ENCODE peak calls at places on chromosomes 12 and 14, in ten cellular contexts. R is iris pigment epithelial cell; K is activated CD4-positive, CD25-positive, alpha-beta regulatory T cell; U is stimulated activated CD8-positive, alpha-beta memory T cell treated with anti-CD3 and anti-CD28 coated beads, Interleukin-15, amount 100 ng/mL, for 24 hours; L is HEK293T; Q is cardiac fibroblast; M is AG20443; P is activated CD8-positive, alpha-beta T cell treated with anti-CD3 and anti-CD28 coated beads for 36 hours; S is T-cell; Z is foreskin fibroblast. O is an unnamed sample.
A peak's percentile ranks its signal among the peaks of the same experiment; 100 is the strongest.

GRCh38 chr14:95204705-95205104 is 47.4 kb upstream of the DICER1 start:
- DNase-seq in U (no peak), Q (no peak), S (no peak), P (no peak), Z (no peak), R (no peak), M (no peak), L (no peak), K (no peak), O (no peak)

GRCh38 chr12:106446429-106447092 is 89.0 kb downstream of the POLR3B start:
- DNase-seq in Z (no peak), Q (no peak), R (no peak), M (no peak), L (no peak), U (no peak), S (no peak), K (no peak), P (no peak), O (no peak)

GRCh38 chr12:64610092-64610659 is at the start of gene RASSF3:
- DNase-seq in L (peak; percentile 66), K (peak; percentile 51), R (peak; percentile 77), P (peak; percentile 77), M (peak; percentile 85), U (peak; percentile 53), Q (peak; percentile 79), Z (peak; percentile 78), S (peak; percentile 59), O (peak; percentile 16)

GRCh38 chr12:46825526-46826414 is at the start of gene SLC38A4:
- DNase-seq in Q (peak; percentile 53), Z (peak; percentile 72), K (no peak), S (no peak), P (no peak), L (peak; percentile 57), R (peak; percentile 44), U (no peak), M (peak; percentile 78), O (no peak)

GRCh38 chr12:4809013-4809448 is 88.8 kb downstream of the GALNT8 start:
- DNase-seq in S (no peak), K (no peak), Z (no peak), U (no peak), L (peak; percentile 49), M (no peak), R (no peak), P (no peak), Q (no peak), O (no peak)

GRCh38 chr12:67426067-67426466 is 156.9 kb downstream of the CAND1 start:
- DNase-seq in M (peak; percentile 21), S (no peak), Z (peak; percentile 87), R (peak; percentile 85), K (no peak), P (no peak), U (no peak), L (peak; percentile 42), Q (peak; percentile 70), O (peak; percentile 75)

GRCh38 chr12:65526311-65526710 is 247.8 kb downstream of the MSRB3 start:
- DNase-seq in U (no peak), K (no peak), P (no peak), M (peak; percentile 29), L (no peak), Q (no peak), R (no peak), Z (peak; percentile 61), S (no peak), O (no peak)

GRCh38 chr14:21917699-21918436 is 244.2 kb upstream of the OR4E1 start:
- DNase-seq in K (peak; percentile 33), R (peak; percentile 67), L (peak; percentile 45), Z (peak; percentile 23), P (peak; percentile 81), U (no peak), M (peak; percentile 39), S (peak; percentile 54), Q (peak; percentile 63), O (peak; percentile 65)

GRCh38 chr12:42213954-42214426 is 24.1 kb downstream of the YAF2 start:
- DNase-seq in Q (peak; percentile 92), S (no peak), M (no peak), R (peak; percentile 81), K (no peak), L (no peak), P (no peak), U (no peak), Z (peak; percentile 56), O (peak; percentile 10)

GRCh38 chr14:80055226-80055625 is 156.1 kb downstream of the DIO2 start:
- DNase-seq in U (no peak), Z (peak; percentile 7), L (no peak), M (peak; percentile 10), S (no peak), Q (no peak), R (peak; percentile 39), P (no peak), K (no peak), O (peak; percentile 54)

GRCh38 chr12:99611590-99611989 is 36.0 kb upstream of the GARIN6 start:
- DNase-seq in S (no peak), M (no peak), Z (no peak), U (no peak), Q (no peak), K (no peak), L (no peak), R (peak; percentile 3), P (no peak), O (no peak)

GRCh38 chr12:95218164-95218851 is 701 bp downstream of the VEZT start:
- DNase-seq in U (no peak), Z (peak; percentile 86), Q (peak; percentile 54), R (peak; percentile 65), S (peak; percentile 25), K (no peak), P (peak; percentile 56), M (peak; percentile 84), L (no peak), O (peak; percentile 38)

GRCh38 chr14:94367347-94367746 is 21.1 kb downstream of the SERPINA1 start:
- DNase-seq in R (no peak), S (no peak), L (no peak), M (no peak), Q (no peak), K (no peak), Z (no peak), U (no peak), P (no peak), O (no peak)

GRCh38 chr14:105193916-105194782 is 13.0 kb upstream of the NUDT14 start:
- DNase-seq in U (no peak), P (peak; percentile 83), M (no peak), K (no peak), S (peak; percentile 48), Q (peak; percentile 45), Z (no peak), L (no peak), R (no peak), O (no peak)

GRCh38 chr14:65471038-65471878 is 58.7 kb downstream of the FUT8 start:
- DNase-seq in P (no peak), R (no peak), M (no peak), K (no peak), S (no peak), U (no peak), Q (no peak), Z (no peak), L (no peak), O (no peak)

GRCh38 chr12:131894981-131895639 is 688 bp downstream of the ULK1 start:
- DNase-seq in R (peak; percentile 22), P (peak; percentile 15), Z (no peak), Q (no peak), U (no peak), S (no peak), K (no peak), M (peak; percentile 7), L (no peak), O (no peak)

GRCh38 chr14:59679872-59680271 is 103.3 kb upstream of the CCDC175 start:
- DNase-seq in L (no peak), R (peak; percentile 86), P (no peak), M (no peak), Q (peak; percentile 4), K (no peak), U (no peak), S (no peak), Z (no peak), O (no peak)

GRCh38 chr14:56996721-56997399 is 186.6 kb upstream of the OTX2 start:
- DNase-seq in R (no peak), U (no peak), Z (no peak), S (no peak), K (no peak), Q (no peak), L (no peak), M (no peak), P (no peak), O (no peak)

GRCh38 chr12:20527396-20528154 is 159.2 kb downstream of the PDE3A start:
- DNase-seq in Z (peak; percentile 45), K (no peak), Q (peak; percentile 66), M (no peak), U (no peak), P (no peak), S (no peak), L (no peak), R (peak; percentile 94), O (peak; percentile 89)

GRCh38 chr12:101968770-101969169 is 91.4 kb downstream of the DRAM1 start:
- DNase-seq in M (no peak), K (no peak), Q (no peak), U (no peak), R (no peak), P (peak; percentile 20), Z (no peak), S (no peak), L (no peak), O (no peak)

GRCh38 chr12:26126340-26127284 is 1.8 kb upstream of the BHLHE41 start:
- DNase-seq in L (peak; percentile 83), S (no peak), K (no peak), Z (peak; percentile 94), U (no peak), M (peak; percentile 93), R (peak; percentile 88), P (peak; percentile 47), Q (peak; percentile 80), O (peak; percentile 68)

GRCh38 chr14:38357557-38357956 is 101.7 kb upstream of the CLEC14A start:
- DNase-seq in R (peak; percentile 93), M (peak; percentile 82), U (no peak), P (no peak), Q (peak; percentile 91), S (no peak), K (no peak), Z (peak; percentile 92), L (no peak), O (peak; percentile 59)

GRCh38 chr12:132295101-132295526 is 34.3 kb downstream of the GALNT9 start:
- DNase-seq in R (no peak), Z (no peak), S (no peak), U (no peak), P (no peak), L (no peak), K (no peak), Q (no peak), M (no peak), O (no peak)

GRCh38 chr12:19572920-19573558 is 133.7 kb downstream of the AEBP2 start:
- DNase-seq in U (no peak), M (peak; percentile 30), Z (peak; percentile 64), K (no peak), Q (peak; percentile 63), P (peak; percentile 67), R (peak; percentile 67), S (no peak), L (peak; percentile 50), O (peak; percentile 69)

GRCh38 chr12:110698171-110698902 is 9.4 kb upstream of the HVCN1 start:
- DNase-seq in K (peak; percentile 58), P (peak; percentile 90), M (peak; percentile 76), Q (peak; percentile 88), S (peak; percentile 78), L (peak; percentile 79), R (peak; percentile 92), U (peak; percentile 37), Z (peak; percentile 72), O (peak; percentile 77)

GRCh38 chr12:89863332-89863938 is 154.8 kb upstream of the ATP2B1 start:
- DNase-seq in Z (no peak), L (no peak), U (no peak), P (peak; percentile 82), R (no peak), S (peak; percentile 78), K (no peak), M (no peak), Q (no peak), O (no peak)

GRCh38 chr12:6950401-6950801 is 755 bp upstream of the PTPN6 start:
- DNase-seq in R (no peak), U (no peak), P (peak; percentile 58), M (no peak), Z (no peak), S (no peak), K (no peak), Q (no peak), L (no peak), O (no peak)

GRCh38 chr12:77924703-77925102 is 94.0 kb downstream of the NAV3 start:
- DNase-seq in S (no peak), M (no peak), U (no peak), Z (peak; percentile 73), L (no peak), R (peak; percentile 92), P (no peak), Q (peak; percentile 27), K (no peak), O (peak; percentile 63)

O was measured in brain microvascular endothelial cell.